ENCODE peak calls at places on chromosome 19, in ten cellular contexts. One of them, this sample, is unnamed.

GRCh38 chr19:2553510-2553909 is 77.6 kb downstream of the GADD45B start:
- DNase-seq in Calu3: no peak
- DNase-seq in NCI-H446 treated with DMSO at 0.1 percent for 48 hours: no peak
- DNase-seq in left ventricle myocardium inferior: no peak
- DNase-seq in T-cell: no peak
- DNase-seq in ELF-1: no peak
- DNase-seq in activated CD4-positive, alpha-beta T cell treated with anti-CD3 and anti-CD28 coated beads, Interleukin-2, amount 10 ng/mL, durations not matched to agents 7 days and 5 days: no peak
- DNase-seq in K562: no peak
- DNase-seq in IMR-90: no peak
- DNase-seq in posterior cingulate gyrus: no peak
- DNase-seq in this sample: no peak

GRCh38 chr19:55460670-55461258 is 678 bp downstream of the ISOC2 start:
- DNase-seq in NCI-H446 treated with DMSO at 0.1 percent for 48 hours: peak; percentile 36
- DNase-seq in activated CD4-positive, alpha-beta T cell treated with anti-CD3 and anti-CD28 coated beads, Interleukin-2, amount 10 ng/mL, durations not matched to agents 7 days and 5 days: peak; percentile 30
- DNase-seq in K562: peak; percentile 92
- DNase-seq in ELF-1: peak; percentile 91
- DNase-seq in posterior cingulate gyrus: peak; percentile 56
- DNase-seq in left ventricle myocardium inferior: peak; percentile 86
- DNase-seq in T-cell: no peak
- DNase-seq in Calu3: peak; percentile 66
- DNase-seq in IMR-90: peak; percentile 74
- DNase-seq in this sample: peak; percentile 77

GRCh38 chr19:2797280-2797679 is 12.0 kb downstream of the THOP1 start:
- DNase-seq in activated CD4-positive, alpha-beta T cell treated with anti-CD3 and anti-CD28 coated beads, Interleukin-2, amount 10 ng/mL, durations not matched to agents 7 days and 5 days: no peak
- DNase-seq in Calu3: no peak
- DNase-seq in T-cell: no peak
- DNase-seq in posterior cingulate gyrus: no peak
- DNase-seq in NCI-H446 treated with DMSO at 0.1 percent for 48 hours: no peak
- DNase-seq in left ventricle myocardium inferior: peak; percentile 58
- DNase-seq in IMR-90: no peak
- DNase-seq in K562: no peak
- DNase-seq in ELF-1: no peak
- DNase-seq in this sample: no peak

GRCh38 chr19:52722062-52723005 is 12.5 kb downstream of the ZNF611 start:
- DNase-seq in K562: no peak
- DNase-seq in T-cell: no peak
- DNase-seq in NCI-H446 treated with DMSO at 0.1 percent for 48 hours: no peak
- DNase-seq in left ventricle myocardium inferior: no peak
- DNase-seq in IMR-90: peak; percentile 93
- DNase-seq in Calu3: no peak
- DNase-seq in activated CD4-positive, alpha-beta T cell treated with anti-CD3 and anti-CD28 coated beads, Interleukin-2, amount 10 ng/mL, durations not matched to agents 7 days and 5 days: no peak
- DNase-seq in posterior cingulate gyrus: no peak
- DNase-seq in ELF-1: no peak
- DNase-seq in this sample: no peak

GRCh38 chr19:55212447-55212846 is 3.1 kb upstream of the PTPRH start:
- DNase-seq in Calu3: peak; percentile 48
- DNase-seq in K562: peak; percentile 89
- DNase-seq in T-cell: no peak
- DNase-seq in ELF-1: no peak
- DNase-seq in NCI-H446 treated with DMSO at 0.1 percent for 48 hours: no peak
- DNase-seq in IMR-90: no peak
- DNase-seq in left ventricle myocardium inferior: no peak
- DNase-seq in posterior cingulate gyrus: no peak
- DNase-seq in activated CD4-positive, alpha-beta T cell treated with anti-CD3 and anti-CD28 coated beads, Interleukin-2, amount 10 ng/mL, durations not matched to agents 7 days and 5 days: peak; percentile 47
- DNase-seq in this sample: no peak

GRCh38 chr19:6639439-6639838 is 30.5 kb downstream of the TNFSF14 start:
- DNase-seq in NCI-H446 treated with DMSO at 0.1 percent for 48 hours: no peak
- DNase-seq in activated CD4-positive, alpha-beta T cell treated with anti-CD3 and anti-CD28 coated beads, Interleukin-2, amount 10 ng/mL, durations not matched to agents 7 days and 5 days: peak; percentile 41
- DNase-seq in posterior cingulate gyrus: no peak
- DNase-seq in IMR-90: no peak
- DNase-seq in ELF-1: no peak
- DNase-seq in K562: peak; percentile 38
- DNase-seq in Calu3: no peak
- DNase-seq in T-cell: no peak
- DNase-seq in left ventricle myocardium inferior: no peak
- DNase-seq in this sample: no peak

GRCh38 chr19:23482829-23483228 is 87.6 kb upstream of the ZNF91 start:
- DNase-seq in K562: no peak
- DNase-seq in ELF-1: no peak
- DNase-seq in activated CD4-positive, alpha-beta T cell treated with anti-CD3 and anti-CD28 coated beads, Interleukin-2, amount 10 ng/mL, durations not matched to agents 7 days and 5 days: no peak
- DNase-seq in NCI-H446 treated with DMSO at 0.1 percent for 48 hours: no peak
- DNase-seq in Calu3: no peak
- DNase-seq in left ventricle myocardium inferior: no peak
- DNase-seq in IMR-90: no peak
- DNase-seq in T-cell: no peak
- DNase-seq in posterior cingulate gyrus: no peak
- DNase-seq in this sample: no peak

GRCh38 chr19:16571689-16572331 is 405 bp downstream of the SLC35E1 start:
- DNase-seq in Calu3: no peak
- DNase-seq in T-cell: no peak
- DNase-seq in NCI-H446 treated with DMSO at 0.1 percent for 48 hours: no peak
- DNase-seq in K562: peak; percentile 44
- DNase-seq in left ventricle myocardium inferior: no peak
- DNase-seq in ELF-1: peak; percentile 46
- DNase-seq in activated CD4-positive, alpha-beta T cell treated with anti-CD3 and anti-CD28 coated beads, Interleukin-2, amount 10 ng/mL, durations not matched to agents 7 days and 5 days: peak; percentile 51
- DNase-seq in posterior cingulate gyrus: no peak
- DNase-seq in IMR-90: peak; percentile 20
- DNase-seq in this sample: no peak

GRCh38 chr19:7917292-7918061 is 2.7 kb upstream of the SNAPC2 start:
- DNase-seq in NCI-H446 treated with DMSO at 0.1 percent for 48 hours: no peak
- DNase-seq in ELF-1: peak; percentile 66
- DNase-seq in left ventricle myocardium inferior: no peak
- DNase-seq in K562: no peak
- DNase-seq in activated CD4-positive, alpha-beta T cell treated with anti-CD3 and anti-CD28 coated beads, Interleukin-2, amount 10 ng/mL, durations not matched to agents 7 days and 5 days: peak; percentile 51
- DNase-seq in IMR-90: peak; percentile 45
- DNase-seq in posterior cingulate gyrus: no peak
- DNase-seq in Calu3: peak; percentile 62
- DNase-seq in T-cell: no peak
- DNase-seq in this sample: no peak

GRCh38 chr19:3851254-3852176 is 17.3 kb downstream of the ZFR2 start:
- DNase-seq in left ventricle myocardium inferior: no peak
- DNase-seq in T-cell: no peak
- DNase-seq in IMR-90: no peak
- DNase-seq in Calu3: peak; percentile 22
- DNase-seq in ELF-1: no peak
- DNase-seq in activated CD4-positive, alpha-beta T cell treated with anti-CD3 and anti-CD28 coated beads, Interleukin-2, amount 10 ng/mL, durations not matched to agents 7 days and 5 days: no peak
- DNase-seq in posterior cingulate gyrus: no peak
- DNase-seq in NCI-H446 treated with DMSO at 0.1 percent for 48 hours: no peak
- DNase-seq in K562: no peak
- DNase-seq in this sample: no peak

GRCh38 chr19:40549007-40549708 is 27.5 kb upstream of the SHKBP1 start:
- DNase-seq in K562: peak; percentile 88
- DNase-seq in T-cell: peak; percentile 47
- DNase-seq in Calu3: peak; percentile 90
- DNase-seq in ELF-1: peak; percentile 92
- DNase-seq in left ventricle myocardium inferior: peak; percentile 50
- DNase-seq in IMR-90: peak; percentile 39
- DNase-seq in NCI-H446 treated with DMSO at 0.1 percent for 48 hours: no peak
- DNase-seq in activated CD4-positive, alpha-beta T cell treated with anti-CD3 and anti-CD28 coated beads, Interleukin-2, amount 10 ng/mL, durations not matched to agents 7 days and 5 days: peak; percentile 74
- DNase-seq in posterior cingulate gyrus: no peak
- DNase-seq in this sample: no peak

GRCh38 chr19:6424190-6424938 is at the start of gene KHSRP:
- DNase-seq in NCI-H446 treated with DMSO at 0.1 percent for 48 hours: no peak
- DNase-seq in posterior cingulate gyrus: peak; percentile 98
- DNase-seq in T-cell: peak; percentile 9
- DNase-seq in ELF-1: no peak
- DNase-seq in IMR-90: no peak
- DNase-seq in activated CD4-positive, alpha-beta T cell treated with anti-CD3 and anti-CD28 coated beads, Interleukin-2, amount 10 ng/mL, durations not matched to agents 7 days and 5 days: peak; percentile 30
- DNase-seq in left ventricle myocardium inferior: no peak
- DNase-seq in K562: peak; percentile 58
- DNase-seq in Calu3: no peak
- DNase-seq in this sample: no peak

GRCh38 chr19:40597329-40597838 is 3.8 kb upstream of the LTBP4 start:
- DNase-seq in NCI-H446 treated with DMSO at 0.1 percent for 48 hours: no peak
- DNase-seq in activated CD4-positive, alpha-beta T cell treated with anti-CD3 and anti-CD28 coated beads, Interleukin-2, amount 10 ng/mL, durations not matched to agents 7 days and 5 days: no peak
- DNase-seq in ELF-1: no peak
- DNase-seq in left ventricle myocardium inferior: no peak
- DNase-seq in K562: no peak
- DNase-seq in T-cell: no peak
- DNase-seq in Calu3: no peak
- DNase-seq in posterior cingulate gyrus: no peak
- DNase-seq in IMR-90: no peak
- DNase-seq in this sample: no peak

GRCh38 chr19:34678421-34678820 is 943 bp downstream of the ZNF302 start:
- DNase-seq in NCI-H446 treated with DMSO at 0.1 percent for 48 hours: no peak
- DNase-seq in left ventricle myocardium inferior: no peak
- DNase-seq in posterior cingulate gyrus: no peak
- DNase-seq in T-cell: no peak
- DNase-seq in activated CD4-positive, alpha-beta T cell treated with anti-CD3 and anti-CD28 coated beads, Interleukin-2, amount 10 ng/mL, durations not matched to agents 7 days and 5 days: no peak
- DNase-seq in K562: no peak
- DNase-seq in ELF-1: no peak
- DNase-seq in Calu3: no peak
- DNase-seq in IMR-90: no peak
- DNase-seq in this sample: no peak

GRCh38 chr19:2618611-2619010 is 83.9 kb downstream of the GNG7 start:
- DNase-seq in activated CD4-positive, alpha-beta T cell treated with anti-CD3 and anti-CD28 coated beads, Interleukin-2, amount 10 ng/mL, durations not matched to agents 7 days and 5 days: peak; percentile 63
- DNase-seq in left ventricle myocardium inferior: peak; percentile 69
- DNase-seq in K562: no peak
- DNase-seq in ELF-1: no peak
- DNase-seq in T-cell: peak; percentile 52
- DNase-seq in Calu3: peak; percentile 67
- DNase-seq in posterior cingulate gyrus: no peak
- DNase-seq in NCI-H446 treated with DMSO at 0.1 percent for 48 hours: no peak
- DNase-seq in IMR-90: peak; percentile 28
- DNase-seq in this sample: no peak

GRCh38 chr19:48575931-48576622 is 24.1 kb downstream of the SULT2B1 start:
- DNase-seq in posterior cingulate gyrus: no peak
- DNase-seq in activated CD4-positive, alpha-beta T cell treated with anti-CD3 and anti-CD28 coated beads, Interleukin-2, amount 10 ng/mL, durations not matched to agents 7 days and 5 days: no peak
- DNase-seq in K562: no peak
- DNase-seq in IMR-90: no peak
- DNase-seq in ELF-1: no peak
- DNase-seq in left ventricle myocardium inferior: no peak
- DNase-seq in T-cell: no peak
- DNase-seq in Calu3: no peak
- DNase-seq in NCI-H446 treated with DMSO at 0.1 percent for 48 hours: no peak
- DNase-seq in this sample: no peak

GRCh38 chr19:38223119-38223523 is 901 bp downstream of the DPF1 start:
- DNase-seq in NCI-H446 treated with DMSO at 0.1 percent for 48 hours: no peak
- DNase-seq in ELF-1: no peak
- DNase-seq in T-cell: no peak
- DNase-seq in posterior cingulate gyrus: no peak
- DNase-seq in activated CD4-positive, alpha-beta T cell treated with anti-CD3 and anti-CD28 coated beads, Interleukin-2, amount 10 ng/mL, durations not matched to agents 7 days and 5 days: no peak
- DNase-seq in IMR-90: no peak
- DNase-seq in K562: no peak
- DNase-seq in Calu3: no peak
- DNase-seq in left ventricle myocardium inferior: no peak
- DNase-seq in this sample: no peak

GRCh38 chr19:56121180-56122167 is at the start of gene ZNF787:
- DNase-seq in T-cell: peak; percentile 96
- DNase-seq in left ventricle myocardium inferior: peak; percentile 98
- DNase-seq in IMR-90: peak; percentile 96
- DNase-seq in ELF-1: peak; percentile 99
- DNase-seq in activated CD4-positive, alpha-beta T cell treated with anti-CD3 and anti-CD28 coated beads, Interleukin-2, amount 10 ng/mL, durations not matched to agents 7 days and 5 days: peak; percentile 95
- DNase-seq in NCI-H446 treated with DMSO at 0.1 percent for 48 hours: peak; percentile 94
- DNase-seq in Calu3: peak; percentile 100
- DNase-seq in posterior cingulate gyrus: peak; percentile 98
- DNase-seq in K562: peak; percentile 99
- DNase-seq in this sample: peak; percentile 98

GRCh38 chr19:19562665-19563347 is 24.7 kb downstream of the CILP2 start:
- DNase-seq in NCI-H446 treated with DMSO at 0.1 percent for 48 hours: no peak
- DNase-seq in left ventricle myocardium inferior: no peak
- DNase-seq in IMR-90: no peak
- DNase-seq in activated CD4-positive, alpha-beta T cell treated with anti-CD3 and anti-CD28 coated beads, Interleukin-2, amount 10 ng/mL, durations not matched to agents 7 days and 5 days: peak; percentile 43
- DNase-seq in posterior cingulate gyrus: no peak
- DNase-seq in Calu3: no peak
- DNase-seq in ELF-1: no peak
- DNase-seq in K562: peak; percentile 53
- DNase-seq in T-cell: peak; percentile 20
- DNase-seq in this sample: no peak

GRCh38 chr19:34519602-34520001 is 38.0 kb downstream of the WTIP start:
- DNase-seq in activated CD4-positive, alpha-beta T cell treated with anti-CD3 and anti-CD28 coated beads, Interleukin-2, amount 10 ng/mL, durations not matched to agents 7 days and 5 days: no peak
- DNase-seq in IMR-90: no peak
- DNase-seq in ELF-1: no peak
- DNase-seq in posterior cingulate gyrus: no peak
- DNase-seq in left ventricle myocardium inferior: no peak
- DNase-seq in K562: no peak
- DNase-seq in Calu3: no peak
- DNase-seq in NCI-H446 treated with DMSO at 0.1 percent for 48 hours: no peak
- DNase-seq in T-cell: no peak
- DNase-seq in this sample: no peak

GRCh38 chr19:772730-773436 is 22.0 kb downstream of the MISP start:
- DNase-seq in T-cell: no peak
- DNase-seq in Calu3: no peak
- DNase-seq in IMR-90: no peak
- DNase-seq in ELF-1: peak; percentile 67
- DNase-seq in left ventricle myocardium inferior: no peak
- DNase-seq in posterior cingulate gyrus: no peak
- DNase-seq in K562: no peak
- DNase-seq in activated CD4-positive, alpha-beta T cell treated with anti-CD3 and anti-CD28 coated beads, Interleukin-2, amount 10 ng/mL, durations not matched to agents 7 days and 5 days: no peak
- DNase-seq in NCI-H446 treated with DMSO at 0.1 percent for 48 hours: no peak
- DNase-seq in this sample: no peak

GRCh38 chr19:9847087-9847671 is 12.1 kb downstream of the PIN1 start:
- DNase-seq in K562: peak; percentile 73
- DNase-seq in Calu3: peak; percentile 55
- DNase-seq in IMR-90: peak; percentile 97
- DNase-seq in T-cell: no peak
- DNase-seq in NCI-H446 treated with DMSO at 0.1 percent for 48 hours: no peak
- DNase-seq in posterior cingulate gyrus: no peak
- DNase-seq in activated CD4-positive, alpha-beta T cell treated with anti-CD3 and anti-CD28 coated beads, Interleukin-2, amount 10 ng/mL, durations not matched to agents 7 days and 5 days: peak; percentile 56
- DNase-seq in ELF-1: peak; percentile 69
- DNase-seq in left ventricle myocardium inferior: no peak
- DNase-seq in this sample: no peak

GRCh38 chr19:51688665-51689571 is 4.2 kb upstream of the SPACA6 start:
- DNase-seq in Calu3: peak; percentile 96
- DNase-seq in activated CD4-positive, alpha-beta T cell treated with anti-CD3 and anti-CD28 coated beads, Interleukin-2, amount 10 ng/mL, durations not matched to agents 7 days and 5 days: no peak
- DNase-seq in left ventricle myocardium inferior: peak; percentile 92
- DNase-seq in K562: peak; percentile 87
- DNase-seq in posterior cingulate gyrus: peak; percentile 96
- DNase-seq in T-cell: no peak
- DNase-seq in IMR-90: peak; percentile 95
- DNase-seq in ELF-1: peak; percentile 93
- DNase-seq in NCI-H446 treated with DMSO at 0.1 percent for 48 hours: peak; percentile 85
- DNase-seq in this sample: peak; percentile 90

GRCh38 chr19:45999653-46000121 is 4.4 kb downstream of the CCDC61 start:
- DNase-seq in left ventricle myocardium inferior: no peak
- DNase-seq in K562: peak; percentile 57
- DNase-seq in Calu3: no peak
- DNase-seq in posterior cingulate gyrus: peak; percentile 50
- DNase-seq in NCI-H446 treated with DMSO at 0.1 percent for 48 hours: no peak
- DNase-seq in activated CD4-positive, alpha-beta T cell treated with anti-CD3 and anti-CD28 coated beads, Interleukin-2, amount 10 ng/mL, durations not matched to agents 7 days and 5 days: no peak
- DNase-seq in ELF-1: peak; percentile 78
- DNase-seq in T-cell: no peak
- DNase-seq in IMR-90: peak; percentile 43
- DNase-seq in this sample: no peak

GRCh38 chr19:1133471-1133929 is 29.7 kb downstream of the GPX4 start:
- DNase-seq in IMR-90: no peak
- DNase-seq in T-cell: peak; percentile 86
- DNase-seq in ELF-1: peak; percentile 83
- DNase-seq in K562: peak; percentile 20
- DNase-seq in Calu3: no peak
- DNase-seq in activated CD4-positive, alpha-beta T cell treated with anti-CD3 and anti-CD28 coated beads, Interleukin-2, amount 10 ng/mL, durations not matched to agents 7 days and 5 days: peak; percentile 75
- DNase-seq in posterior cingulate gyrus: no peak
- DNase-seq in NCI-H446 treated with DMSO at 0.1 percent for 48 hours: no peak
- DNase-seq in left ventricle myocardium inferior: no peak
- DNase-seq in this sample: no peak

GRCh38 chr19:30339624-30340525 is 32.3 kb upstream of the ZNF536 start:
- DNase-seq in left ventricle myocardium inferior: no peak
- DNase-seq in IMR-90: no peak
- DNase-seq in NCI-H446 treated with DMSO at 0.1 percent for 48 hours: no peak
- DNase-seq in K562: no peak
- DNase-seq in posterior cingulate gyrus: no peak
- DNase-seq in T-cell: no peak
- DNase-seq in Calu3: no peak
- DNase-seq in ELF-1: no peak
- DNase-seq in activated CD4-positive, alpha-beta T cell treated with anti-CD3 and anti-CD28 coated beads, Interleukin-2, amount 10 ng/mL, durations not matched to agents 7 days and 5 days: no peak
- DNase-seq in this sample: peak; percentile 9

GRCh38 chr19:56138069-56138468 is 3.0 kb upstream of the ZNF444 start:
- DNase-seq in NCI-H446 treated with DMSO at 0.1 percent for 48 hours: no peak
- DNase-seq in posterior cingulate gyrus: no peak
- DNase-seq in left ventricle myocardium inferior: no peak
- DNase-seq in T-cell: no peak
- DNase-seq in Calu3: no peak
- DNase-seq in IMR-90: no peak
- DNase-seq in ELF-1: no peak
- DNase-seq in activated CD4-positive, alpha-beta T cell treated with anti-CD3 and anti-CD28 coated beads, Interleukin-2, amount 10 ng/mL, durations not matched to agents 7 days and 5 days: no peak
- DNase-seq in K562: no peak
- DNase-seq in this sample: no peak